ENCODE peak calls at places on chromosomes 1 and 21, in eight cellular contexts. J is MV-4-11, R is AG09309, F is NCI-H1048, M is GM12892, D is NCI-H748 treated with DMSO at 0.1 percent for 48 hours, H is iris pigment epithelial cell, I is NCI-H1436. L is an unnamed sample.

GRCh38 chr21:32826317-32827167 is 55.0 kb upstream of the PAXBP1 start:
- DNase-seq in J (peak; percentile 73), R (no peak), F (no peak), M (peak; percentile 27), D (peak; percentile 23), H (peak; percentile 72), I (peak; percentile 14), L (peak; percentile 27)

GRCh38 chr1:1168451-1169411 is 4.9 kb upstream of the TTLL10 start:
- DNase-seq in J (no peak), R (no peak), F (no peak), M (no peak), D (no peak), H (no peak), I (no peak), L (no peak)

GRCh38 chr1:212640223-212640885 is 31.8 kb downstream of the ATF3 start:
- DNase-seq in J (peak; percentile 74), R (no peak), F (no peak), M (no peak), D (no peak), H (no peak), I (no peak), L (no peak)

GRCh38 chr1:20974069-20974468 is 187.0 kb upstream of the HP1BP3 start:
- DNase-seq in J (no peak), R (no peak), F (no peak), M (no peak), D (no peak), H (peak; percentile 44), I (no peak), L (no peak)

GRCh38 chr1:61140056-61140549 is 57.7 kb downstream of the NFIA start:
- DNase-seq in J (no peak), R (no peak), F (no peak), M (no peak), D (no peak), H (no peak), I (no peak), L (no peak)

GRCh38 chr21:35533893-35534292 is 484.8 kb upstream of the RUNX1 start:
- DNase-seq in J (no peak), R (no peak), F (no peak), M (no peak), D (no peak), H (no peak), I (no peak), L (no peak)

GRCh38 chr1:184843732-184844495 is 89.3 kb upstream of the EDEM3 start:
- DNase-seq in J (peak; percentile 63), R (peak; percentile 27), F (no peak), M (no peak), D (no peak), H (no peak), I (no peak), L (peak; percentile 61)

GRCh38 chr1:156852414-156852874 is 6.5 kb downstream of the INSRR start:
- DNase-seq in J (no peak), R (no peak), F (no peak), M (no peak), D (peak; percentile 90), H (peak; percentile 30), I (no peak), L (no peak)

GRCh38 chr1:182413486-182413885 is 13.0 kb upstream of the TEDDM1 start:
- DNase-seq in J (no peak), R (no peak), F (no peak), M (no peak), D (no peak), H (no peak), I (no peak), L (no peak)

L was measured in GM12864.